ENCODE peak calls at places on chromosomes 1 and 21, in five cellular contexts. One of them, this sample, is unnamed.

GRCh38 chr1:169676001-169676400 is 35.4 kb downstream of the SELL start:
- DNase-seq in neural progenitor cell: no peak
- DNase-seq in astrocyte: peak
- DNase-seq in OCI-LY7: no peak
- DNase-seq in IMR-90: peak
- DNase-seq in this sample: peak

GRCh38 chr1:175099916-175100315 is 32.3 kb downstream of the TNN start:
- DNase-seq in neural progenitor cell: no peak
- DNase-seq in astrocyte: no peak
- DNase-seq in OCI-LY7: no peak
- DNase-seq in IMR-90: no peak
- DNase-seq in this sample: no peak

GRCh38 chr1:84122780-84123382 is 21.2 kb upstream of the PRKACB start:
- DNase-seq in neural progenitor cell: peak
- DNase-seq in astrocyte: peak
- DNase-seq in OCI-LY7: peak
- DNase-seq in IMR-90: peak
- DNase-seq in this sample: peak

GRCh38 chr1:9753121-9753531 is 70.6 kb downstream of the CLSTN1 start:
- DNase-seq in neural progenitor cell: no peak
- DNase-seq in astrocyte: peak
- DNase-seq in OCI-LY7: no peak
- DNase-seq in IMR-90: peak
- DNase-seq in this sample: peak

GRCh38 chr1:26288311-26288941 is 8.5 kb downstream of the SH3BGRL3 start:
- DNase-seq in neural progenitor cell: no peak
- DNase-seq in astrocyte: no peak
- DNase-seq in OCI-LY7: peak
- DNase-seq in IMR-90: peak
- DNase-seq in this sample: no peak

GRCh38 chr21:31630062-31630711 is 29.3 kb upstream of the SOD1 start:
- DNase-seq in neural progenitor cell: no peak
- DNase-seq in astrocyte: peak
- DNase-seq in OCI-LY7: no peak
- DNase-seq in IMR-90: peak
- DNase-seq in this sample: peak

GRCh38 chr1:44044071-44044801 is 13.0 kb upstream of the SLC6A9 start:
- DNase-seq in neural progenitor cell: no peak
- DNase-seq in astrocyte: peak
- DNase-seq in OCI-LY7: no peak
- DNase-seq in IMR-90: no peak
- DNase-seq in this sample: no peak

GRCh38 chr1:55363261-55363660 is 148.1 kb upstream of the USP24 start:
- DNase-seq in neural progenitor cell: no peak
- DNase-seq in astrocyte: peak
- DNase-seq in OCI-LY7: no peak
- DNase-seq in IMR-90: peak
- DNase-seq in this sample: peak

GRCh38 chr1:179169616-179170467 is 59.6 kb downstream of the ABL2 start:
- DNase-seq in neural progenitor cell: no peak
- DNase-seq in astrocyte: peak
- DNase-seq in OCI-LY7: no peak
- DNase-seq in IMR-90: peak
- DNase-seq in this sample: no peak

GRCh38 chr1:173870252-173871075 is 2.3 kb downstream of the ZBTB37 start:
- DNase-seq in neural progenitor cell: no peak
- DNase-seq in astrocyte: no peak
- DNase-seq in OCI-LY7: peak
- DNase-seq in IMR-90: no peak
- DNase-seq in this sample: peak

GRCh38 chr1:171457412-171457811 is 27.9 kb upstream of the PRRC2C start:
- DNase-seq in neural progenitor cell: peak
- DNase-seq in astrocyte: no peak
- DNase-seq in OCI-LY7: no peak
- DNase-seq in IMR-90: peak
- DNase-seq in this sample: no peak

GRCh38 chr1:40818264-40818961 is 34.8 kb downstream of the KCNQ4 start:
- DNase-seq in neural progenitor cell: peak
- DNase-seq in astrocyte: no peak
- DNase-seq in OCI-LY7: peak
- DNase-seq in IMR-90: no peak
- DNase-seq in this sample: no peak

GRCh38 chr21:16775056-16775455 is 737.8 kb upstream of the CXADR start:
- DNase-seq in neural progenitor cell: peak
- DNase-seq in astrocyte: no peak
- DNase-seq in OCI-LY7: no peak
- DNase-seq in IMR-90: no peak
- DNase-seq in this sample: no peak

GRCh38 chr1:151653397-151653796 is 41.5 kb downstream of the SNX27 start:
- DNase-seq in neural progenitor cell: no peak
- DNase-seq in astrocyte: peak
- DNase-seq in OCI-LY7: no peak
- DNase-seq in IMR-90: peak
- DNase-seq in this sample: no peak

GRCh38 chr1:204921855-204922516 is 51.3 kb downstream of the NFASC start:
- DNase-seq in neural progenitor cell: no peak
- DNase-seq in astrocyte: no peak
- DNase-seq in OCI-LY7: no peak
- DNase-seq in IMR-90: no peak
- DNase-seq in this sample: no peak

GRCh38 chr1:10708807-10709523 is 87.5 kb downstream of the CASZ1 start:
- DNase-seq in neural progenitor cell: no peak
- DNase-seq in astrocyte: no peak
- DNase-seq in OCI-LY7: no peak
- DNase-seq in IMR-90: no peak
- DNase-seq in this sample: no peak

GRCh38 chr1:212247179-212247721 is 38.0 kb upstream of the PPP2R5A start:
- DNase-seq in neural progenitor cell: no peak
- DNase-seq in astrocyte: peak
- DNase-seq in OCI-LY7: no peak
- DNase-seq in IMR-90: peak
- DNase-seq in this sample: peak

GRCh38 chr1:27529638-27530018 is 39.7 kb upstream of the WASF2 start:
- DNase-seq in neural progenitor cell: no peak
- DNase-seq in astrocyte: no peak
- DNase-seq in OCI-LY7: no peak
- DNase-seq in IMR-90: no peak
- DNase-seq in this sample: no peak

GRCh38 chr21:20729376-20729775 is 268.8 kb upstream of the NCAM2 start:
- DNase-seq in neural progenitor cell: no peak
- DNase-seq in astrocyte: peak
- DNase-seq in OCI-LY7: no peak
- DNase-seq in IMR-90: no peak
- DNase-seq in this sample: no peak

GRCh38 chr1:205590777-205591513 is 40.9 kb downstream of the ELK4 start:
- DNase-seq in neural progenitor cell: no peak
- DNase-seq in astrocyte: no peak
- DNase-seq in OCI-LY7: no peak
- DNase-seq in IMR-90: no peak
- DNase-seq in this sample: no peak

GRCh38 chr21:8991968-8992621 is 1529.3 kb upstream of the TPTE start:
- DNase-seq in neural progenitor cell: no peak
- DNase-seq in astrocyte: peak
- DNase-seq in OCI-LY7: no peak
- DNase-seq in IMR-90: no peak
- DNase-seq in this sample: no peak

GRCh38 chr21:35469446-35469845 is 420.3 kb upstream of the RUNX1 start:
- DNase-seq in neural progenitor cell: no peak
- DNase-seq in astrocyte: peak
- DNase-seq in OCI-LY7: no peak
- DNase-seq in IMR-90: peak
- DNase-seq in this sample: no peak

GRCh38 chr1:169653873-169654272 is 23.9 kb upstream of the SELP start:
- DNase-seq in neural progenitor cell: no peak
- DNase-seq in astrocyte: no peak
- DNase-seq in OCI-LY7: no peak
- DNase-seq in IMR-90: no peak
- DNase-seq in this sample: no peak

GRCh38 chr1:30194741-30195423 is 528.5 kb downstream of the MATN1 start:
- DNase-seq in neural progenitor cell: no peak
- DNase-seq in astrocyte: no peak
- DNase-seq in OCI-LY7: no peak
- DNase-seq in IMR-90: no peak
- DNase-seq in this sample: no peak

DNA sequence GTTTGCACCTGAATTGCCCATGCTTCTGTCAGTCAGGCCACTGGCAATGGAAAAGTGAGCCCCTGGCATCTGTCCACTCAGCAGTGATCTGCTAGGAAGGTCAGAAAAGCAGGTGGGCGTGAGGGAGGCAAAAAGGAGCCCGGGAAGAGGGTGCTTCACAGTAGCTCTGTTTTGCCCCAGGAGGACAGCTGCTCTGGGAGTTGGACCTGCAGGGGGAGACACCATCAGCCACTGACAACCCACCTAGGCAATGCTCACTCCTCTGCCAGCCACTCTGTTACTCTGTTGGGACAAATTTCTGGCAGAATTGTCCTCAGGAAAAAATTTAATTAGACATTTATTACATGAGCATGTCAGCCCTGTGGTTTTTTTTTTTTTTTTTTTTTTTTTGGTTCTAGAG is 146.4 kb downstream of the LRIG2 start:
- DNase-seq in neural progenitor cell: peak
- DNase-seq in astrocyte: no peak
- DNase-seq in OCI-LY7: no peak
- DNase-seq in IMR-90: no peak
- DNase-seq in this sample: no peak
- H2AFZ ChIP-seq in neural progenitor cell: no peak
- H2AFZ ChIP-seq in astrocyte: no peak
- H2AFZ ChIP-seq in OCI-LY7: no peak
- H2AFZ ChIP-seq in IMR-90: no peak
- H2AFZ ChIP-seq in this sample: no peak

DNA sequence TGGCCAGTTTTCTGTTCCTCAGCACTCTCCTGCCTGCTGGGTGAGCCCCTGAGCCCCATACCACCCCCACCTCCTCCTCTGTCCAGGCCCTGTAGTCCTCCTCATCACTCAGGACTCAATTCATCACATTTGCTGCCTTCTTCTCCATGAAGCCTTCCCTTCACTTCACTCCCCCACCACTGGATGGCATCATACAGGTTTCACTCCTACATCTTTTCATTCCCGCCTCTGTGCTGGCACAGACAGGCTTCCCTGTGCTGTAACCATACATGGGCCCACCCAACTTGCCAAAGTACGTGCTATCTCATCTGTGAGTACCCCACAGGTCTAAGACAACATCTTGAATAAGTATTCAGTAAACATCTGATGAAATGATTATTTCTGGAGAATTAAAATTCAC is 56.9 kb downstream of the SLC45A1 start:
- DNase-seq in neural progenitor cell: peak
- DNase-seq in astrocyte: no peak
- DNase-seq in OCI-LY7: peak
- DNase-seq in IMR-90: peak
- DNase-seq in this sample: peak
- TF ChIP-seq CTCF in neural progenitor cell: peak
- TF ChIP-seq CTCF in astrocyte: peak
- TF ChIP-seq CTCF in OCI-LY7: peak
- TF ChIP-seq CTCF in IMR-90: peak
- TF ChIP-seq CTCF in this sample: peak

DNA sequence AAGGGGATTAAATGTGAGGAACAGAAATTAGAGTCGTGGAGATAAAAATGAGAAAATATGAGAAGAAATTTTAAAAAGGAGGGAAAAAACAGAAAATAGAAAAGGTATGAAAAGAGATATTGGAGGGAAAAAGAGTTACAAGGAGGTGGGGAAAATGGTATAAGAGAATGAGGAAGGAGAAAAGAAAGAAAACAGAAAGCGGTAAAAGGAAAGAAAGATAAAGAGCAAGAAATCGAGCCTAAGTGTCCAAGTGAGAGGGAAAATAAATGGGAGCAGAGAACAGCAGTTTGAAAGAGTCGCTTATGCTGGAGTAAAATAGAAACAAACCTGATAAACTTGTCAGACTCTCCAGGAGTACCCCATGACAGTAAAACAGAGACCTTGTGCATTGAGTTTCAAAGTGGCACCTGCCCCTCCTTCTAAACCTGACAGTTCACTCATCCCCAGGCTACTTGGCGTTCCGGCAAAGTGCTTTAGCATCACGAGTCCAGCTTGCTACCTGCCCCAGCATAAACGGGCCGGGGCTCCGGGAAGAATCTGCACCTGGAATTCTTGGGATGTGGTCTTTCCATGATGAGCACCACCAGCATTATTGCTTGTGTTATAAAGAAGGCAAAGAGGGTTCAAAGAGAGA is 585 bp downstream of the NEGR1 start:
- DNase-seq in neural progenitor cell: no peak
- DNase-seq in astrocyte: peak
- DNase-seq in OCI-LY7: no peak
- DNase-seq in IMR-90: peak
- DNase-seq in this sample: no peak
- H2AFZ ChIP-seq in neural progenitor cell: peak
- H2AFZ ChIP-seq in astrocyte: peak
- H2AFZ ChIP-seq in OCI-LY7: no peak
- H2AFZ ChIP-seq in IMR-90: peak
- H2AFZ ChIP-seq in this sample: peak

GRCh38 chr1:2380816-2381591 is 10.3 kb downstream of the MORN1 start:
- DNase-seq in neural progenitor cell: no peak
- DNase-seq in astrocyte: no peak
- DNase-seq in OCI-LY7: no peak
- DNase-seq in IMR-90: no peak
- DNase-seq in this sample: no peak

GRCh38 chr1:2381741-2382620 is 9.4 kb downstream of the MORN1 start:
- DNase-seq in neural progenitor cell: peak
- DNase-seq in astrocyte: peak
- DNase-seq in OCI-LY7: peak
- DNase-seq in IMR-90: peak
- DNase-seq in this sample: peak

GRCh38 chr1:2384130-2384860 is 7.1 kb downstream of the MORN1 start:
- DNase-seq in neural progenitor cell: no peak
- DNase-seq in astrocyte: no peak
- DNase-seq in OCI-LY7: no peak
- DNase-seq in IMR-90: no peak
- DNase-seq in this sample: no peak

GRCh38 chr1:2383576-2383975 is 7.8 kb downstream of the MORN1 start:
- DNase-seq in neural progenitor cell: no peak
- DNase-seq in astrocyte: no peak
- DNase-seq in OCI-LY7: no peak
- DNase-seq in IMR-90: no peak
- DNase-seq in this sample: no peak

DNA sequence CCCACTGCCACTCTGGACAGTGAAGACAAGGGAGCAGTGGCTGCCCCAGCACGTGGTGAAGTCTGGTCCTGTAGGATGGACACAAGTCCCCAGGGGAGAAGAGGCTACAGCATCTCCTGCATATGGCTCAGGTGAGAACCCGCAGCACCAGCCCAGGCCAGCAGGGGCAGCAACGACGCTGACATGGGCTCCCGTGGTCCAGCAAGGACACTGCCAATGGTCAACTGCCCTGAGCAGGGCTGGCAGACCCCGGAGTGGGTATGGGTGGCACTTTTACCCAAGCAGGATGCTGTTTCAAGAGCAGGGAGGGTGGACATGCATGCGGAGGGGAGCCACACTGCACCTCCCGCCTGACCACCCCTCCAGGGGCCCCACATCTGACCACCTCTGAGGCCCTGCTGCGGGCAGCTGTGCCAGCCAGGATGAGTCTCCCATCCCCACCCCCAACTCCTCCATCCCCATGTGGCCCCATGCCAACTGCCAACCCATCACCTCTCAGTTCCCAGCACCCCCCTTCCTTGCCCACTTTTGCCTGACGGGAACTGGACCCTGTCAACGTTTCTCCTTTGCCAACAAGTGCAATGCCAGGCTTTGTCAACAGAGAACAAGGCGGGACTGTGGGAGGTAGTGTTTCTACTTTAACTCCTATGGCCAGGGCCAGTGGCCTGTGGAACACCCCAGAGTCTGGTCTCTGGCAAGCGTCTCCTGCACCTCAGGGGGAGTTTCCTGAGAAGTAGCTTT is 8.6 kb downstream of the MORN1 start:
- DNase-seq in neural progenitor cell: peak
- DNase-seq in astrocyte: no peak
- DNase-seq in OCI-LY7: peak
- DNase-seq in IMR-90: no peak
- DNase-seq in this sample: peak
- TF ChIP-seq CTCF in neural progenitor cell: peak
- TF ChIP-seq CTCF in astrocyte: peak
- TF ChIP-seq CTCF in OCI-LY7: peak
- TF ChIP-seq CTCF in IMR-90: peak
- TF ChIP-seq CTCF in this sample: peak

This sample was measured in endothelial cell of umbilical vein.